ENCODE peak calls at places on chromosomes 16 and 17, in ten cellular contexts. One of them, this sample, is unnamed.

GRCh38 chr17:50972579-50972978 is 106.4 kb upstream of the TOB1 start:
- DNase-seq in aorta: no peak
- DNase-seq in breast epithelium: no peak
- DNase-seq in NCI-H774: no peak
- DNase-seq in epithelial cell of prostate: no peak
- DNase-seq in amniotic stem cell: no peak
- DNase-seq in HEK293T: no peak
- DNase-seq in stimulated activated CD4-positive, alpha-beta T cell treated with anti-CD3 and anti-CD28 coated beads, Interleukin-15, amount 100 ng/mL, for 24 hours: no peak
- DNase-seq in MV-4-11: no peak
- DNase-seq in activated T-cell treated with anti-CD3 and anti-CD28 coated beads, Interleukin-2, amount 50 U/mL, for 24 hours: no peak
- DNase-seq in this sample: no peak

GRCh38 chr17:1643999-1644492 is 1.5 kb downstream of the SCARF1 start:
- DNase-seq in aorta: no peak
- DNase-seq in breast epithelium: no peak
- DNase-seq in NCI-H774: no peak
- DNase-seq in stimulated activated CD4-positive, alpha-beta T cell treated with anti-CD3 and anti-CD28 coated beads, Interleukin-15, amount 100 ng/mL, for 24 hours: no peak
- DNase-seq in MV-4-11: no peak
- DNase-seq in amniotic stem cell: no peak
- DNase-seq in HEK293T: no peak
- DNase-seq in activated T-cell treated with anti-CD3 and anti-CD28 coated beads, Interleukin-2, amount 50 U/mL, for 24 hours: no peak
- DNase-seq in epithelial cell of prostate: no peak
- DNase-seq in this sample: no peak

GRCh38 chr17:62101519-62101918 is 36.4 kb upstream of the MED13 start:
- DNase-seq in breast epithelium: no peak
- DNase-seq in stimulated activated CD4-positive, alpha-beta T cell treated with anti-CD3 and anti-CD28 coated beads, Interleukin-15, amount 100 ng/mL, for 24 hours: no peak
- DNase-seq in amniotic stem cell: no peak
- DNase-seq in epithelial cell of prostate: no peak
- DNase-seq in HEK293T: no peak
- DNase-seq in activated T-cell treated with anti-CD3 and anti-CD28 coated beads, Interleukin-2, amount 50 U/mL, for 24 hours: no peak
- DNase-seq in NCI-H774: no peak
- DNase-seq in aorta: no peak
- DNase-seq in MV-4-11: no peak
- DNase-seq in this sample: no peak

GRCh38 chr16:50594332-50595260 is 46.4 kb downstream of the NKD1 start:
- DNase-seq in epithelial cell of prostate: no peak
- DNase-seq in NCI-H774: no peak
- DNase-seq in stimulated activated CD4-positive, alpha-beta T cell treated with anti-CD3 and anti-CD28 coated beads, Interleukin-15, amount 100 ng/mL, for 24 hours: no peak
- DNase-seq in amniotic stem cell: no peak
- DNase-seq in aorta: peak
- DNase-seq in HEK293T: no peak
- DNase-seq in activated T-cell treated with anti-CD3 and anti-CD28 coated beads, Interleukin-2, amount 50 U/mL, for 24 hours: no peak
- DNase-seq in breast epithelium: no peak
- DNase-seq in MV-4-11: no peak
- DNase-seq in this sample: no peak

GRCh38 chr17:69235338-69236058 is 6.9 kb upstream of the ABCA10 start:
- DNase-seq in MV-4-11: peak
- DNase-seq in stimulated activated CD4-positive, alpha-beta T cell treated with anti-CD3 and anti-CD28 coated beads, Interleukin-15, amount 100 ng/mL, for 24 hours: peak
- DNase-seq in NCI-H774: peak
- DNase-seq in HEK293T: peak
- DNase-seq in breast epithelium: peak
- DNase-seq in epithelial cell of prostate: peak
- DNase-seq in aorta: peak
- DNase-seq in amniotic stem cell: peak
- DNase-seq in activated T-cell treated with anti-CD3 and anti-CD28 coated beads, Interleukin-2, amount 50 U/mL, for 24 hours: peak
- DNase-seq in this sample: peak

GRCh38 chr16:72128701-72129100 is 35.1 kb downstream of the DHX38 start:
- DNase-seq in aorta: no peak
- DNase-seq in MV-4-11: no peak
- DNase-seq in amniotic stem cell: no peak
- DNase-seq in NCI-H774: no peak
- DNase-seq in activated T-cell treated with anti-CD3 and anti-CD28 coated beads, Interleukin-2, amount 50 U/mL, for 24 hours: no peak
- DNase-seq in stimulated activated CD4-positive, alpha-beta T cell treated with anti-CD3 and anti-CD28 coated beads, Interleukin-15, amount 100 ng/mL, for 24 hours: no peak
- DNase-seq in epithelial cell of prostate: no peak
- DNase-seq in breast epithelium: no peak
- DNase-seq in HEK293T: no peak
- DNase-seq in this sample: no peak

GRCh38 chr17:44859701-44860100 is 12.0 kb downstream of the HIGD1B start:
- DNase-seq in aorta: peak
- DNase-seq in HEK293T: no peak
- DNase-seq in amniotic stem cell: no peak
- DNase-seq in NCI-H774: no peak
- DNase-seq in activated T-cell treated with anti-CD3 and anti-CD28 coated beads, Interleukin-2, amount 50 U/mL, for 24 hours: no peak
- DNase-seq in breast epithelium: no peak
- DNase-seq in MV-4-11: no peak
- DNase-seq in epithelial cell of prostate: no peak
- DNase-seq in stimulated activated CD4-positive, alpha-beta T cell treated with anti-CD3 and anti-CD28 coated beads, Interleukin-15, amount 100 ng/mL, for 24 hours: no peak
- DNase-seq in this sample: no peak

GRCh38 chr17:4800462-4801185 is 1.5 kb downstream of the C17orf114 start:
- DNase-seq in stimulated activated CD4-positive, alpha-beta T cell treated with anti-CD3 and anti-CD28 coated beads, Interleukin-15, amount 100 ng/mL, for 24 hours: no peak
- DNase-seq in NCI-H774: no peak
- DNase-seq in MV-4-11: no peak
- DNase-seq in HEK293T: no peak
- DNase-seq in breast epithelium: no peak
- DNase-seq in aorta: no peak
- DNase-seq in epithelial cell of prostate: no peak
- DNase-seq in activated T-cell treated with anti-CD3 and anti-CD28 coated beads, Interleukin-2, amount 50 U/mL, for 24 hours: no peak
- DNase-seq in amniotic stem cell: no peak
- DNase-seq in this sample: no peak

GRCh38 chr17:8326591-8327583 is 12.8 kb upstream of the ODF4 start:
- DNase-seq in epithelial cell of prostate: no peak
- DNase-seq in stimulated activated CD4-positive, alpha-beta T cell treated with anti-CD3 and anti-CD28 coated beads, Interleukin-15, amount 100 ng/mL, for 24 hours: peak
- DNase-seq in breast epithelium: no peak
- DNase-seq in MV-4-11: peak
- DNase-seq in activated T-cell treated with anti-CD3 and anti-CD28 coated beads, Interleukin-2, amount 50 U/mL, for 24 hours: peak
- DNase-seq in aorta: peak
- DNase-seq in NCI-H774: no peak
- DNase-seq in amniotic stem cell: no peak
- DNase-seq in HEK293T: no peak
- DNase-seq in this sample: no peak

GRCh38 chr17:37417852-37418251 is 11.2 kb downstream of the TADA2A start:
- DNase-seq in epithelial cell of prostate: no peak
- DNase-seq in NCI-H774: no peak
- DNase-seq in breast epithelium: no peak
- DNase-seq in activated T-cell treated with anti-CD3 and anti-CD28 coated beads, Interleukin-2, amount 50 U/mL, for 24 hours: no peak
- DNase-seq in stimulated activated CD4-positive, alpha-beta T cell treated with anti-CD3 and anti-CD28 coated beads, Interleukin-15, amount 100 ng/mL, for 24 hours: no peak
- DNase-seq in amniotic stem cell: no peak
- DNase-seq in MV-4-11: no peak
- DNase-seq in HEK293T: no peak
- DNase-seq in aorta: no peak
- DNase-seq in this sample: no peak

GRCh38 chr17:46742539-46743270 is 75.8 kb downstream of the WNT3 start:
- DNase-seq in activated T-cell treated with anti-CD3 and anti-CD28 coated beads, Interleukin-2, amount 50 U/mL, for 24 hours: no peak
- DNase-seq in NCI-H774: no peak
- DNase-seq in stimulated activated CD4-positive, alpha-beta T cell treated with anti-CD3 and anti-CD28 coated beads, Interleukin-15, amount 100 ng/mL, for 24 hours: no peak
- DNase-seq in aorta: no peak
- DNase-seq in MV-4-11: peak
- DNase-seq in HEK293T: peak
- DNase-seq in epithelial cell of prostate: peak
- DNase-seq in breast epithelium: no peak
- DNase-seq in amniotic stem cell: peak
- DNase-seq in this sample: no peak

GRCh38 chr17:64635647-64636305 is 26.3 kb downstream of the SMURF2 start:
- DNase-seq in epithelial cell of prostate: no peak
- DNase-seq in HEK293T: no peak
- DNase-seq in breast epithelium: no peak
- DNase-seq in NCI-H774: no peak
- DNase-seq in aorta: no peak
- DNase-seq in stimulated activated CD4-positive, alpha-beta T cell treated with anti-CD3 and anti-CD28 coated beads, Interleukin-15, amount 100 ng/mL, for 24 hours: peak
- DNase-seq in activated T-cell treated with anti-CD3 and anti-CD28 coated beads, Interleukin-2, amount 50 U/mL, for 24 hours: no peak
- DNase-seq in MV-4-11: peak
- DNase-seq in amniotic stem cell: peak
- DNase-seq in this sample: no peak

GRCh38 chr17:27473748-27474609 is 17.7 kb downstream of the KSR1 start:
- DNase-seq in amniotic stem cell: no peak
- DNase-seq in activated T-cell treated with anti-CD3 and anti-CD28 coated beads, Interleukin-2, amount 50 U/mL, for 24 hours: peak
- DNase-seq in aorta: no peak
- DNase-seq in MV-4-11: peak
- DNase-seq in stimulated activated CD4-positive, alpha-beta T cell treated with anti-CD3 and anti-CD28 coated beads, Interleukin-15, amount 100 ng/mL, for 24 hours: peak
- DNase-seq in HEK293T: no peak
- DNase-seq in breast epithelium: no peak
- DNase-seq in NCI-H774: no peak
- DNase-seq in epithelial cell of prostate: no peak
- DNase-seq in this sample: no peak

GRCh38 chr17:55264273-55264639 is 504 bp upstream of the HLF start:
- DNase-seq in activated T-cell treated with anti-CD3 and anti-CD28 coated beads, Interleukin-2, amount 50 U/mL, for 24 hours: peak
- DNase-seq in amniotic stem cell: no peak
- DNase-seq in aorta: no peak
- DNase-seq in stimulated activated CD4-positive, alpha-beta T cell treated with anti-CD3 and anti-CD28 coated beads, Interleukin-15, amount 100 ng/mL, for 24 hours: no peak
- DNase-seq in breast epithelium: no peak
- DNase-seq in MV-4-11: no peak
- DNase-seq in NCI-H774: no peak
- DNase-seq in HEK293T: no peak
- DNase-seq in epithelial cell of prostate: no peak
- DNase-seq in this sample: no peak

GRCh38 chr17:41521574-41522261 is 3.0 kb upstream of the KRT15 start:
- DNase-seq in breast epithelium: peak
- DNase-seq in stimulated activated CD4-positive, alpha-beta T cell treated with anti-CD3 and anti-CD28 coated beads, Interleukin-15, amount 100 ng/mL, for 24 hours: no peak
- DNase-seq in MV-4-11: peak
- DNase-seq in epithelial cell of prostate: peak
- DNase-seq in aorta: no peak
- DNase-seq in NCI-H774: no peak
- DNase-seq in amniotic stem cell: peak
- DNase-seq in activated T-cell treated with anti-CD3 and anti-CD28 coated beads, Interleukin-2, amount 50 U/mL, for 24 hours: no peak
- DNase-seq in HEK293T: no peak
- DNase-seq in this sample: peak

GRCh38 chr17:28684963-28685362 is 23.0 kb downstream of the SUPT6H start:
- DNase-seq in MV-4-11: no peak
- DNase-seq in HEK293T: no peak
- DNase-seq in NCI-H774: no peak
- DNase-seq in stimulated activated CD4-positive, alpha-beta T cell treated with anti-CD3 and anti-CD28 coated beads, Interleukin-15, amount 100 ng/mL, for 24 hours: no peak
- DNase-seq in breast epithelium: no peak
- DNase-seq in aorta: no peak
- DNase-seq in epithelial cell of prostate: no peak
- DNase-seq in activated T-cell treated with anti-CD3 and anti-CD28 coated beads, Interleukin-2, amount 50 U/mL, for 24 hours: no peak
- DNase-seq in amniotic stem cell: no peak
- DNase-seq in this sample: no peak

GRCh38 chr16:9739301-9739700 is 442.9 kb downstream of the GRIN2A start:
- DNase-seq in HEK293T: no peak
- DNase-seq in stimulated activated CD4-positive, alpha-beta T cell treated with anti-CD3 and anti-CD28 coated beads, Interleukin-15, amount 100 ng/mL, for 24 hours: no peak
- DNase-seq in NCI-H774: no peak
- DNase-seq in amniotic stem cell: no peak
- DNase-seq in MV-4-11: no peak
- DNase-seq in epithelial cell of prostate: no peak
- DNase-seq in activated T-cell treated with anti-CD3 and anti-CD28 coated beads, Interleukin-2, amount 50 U/mL, for 24 hours: no peak
- DNase-seq in breast epithelium: no peak
- DNase-seq in aorta: no peak
- DNase-seq in this sample: no peak

GRCh38 chr16:83810906-83811305 is 3.1 kb downstream of the HSBP1 start:
- DNase-seq in aorta: no peak
- DNase-seq in epithelial cell of prostate: no peak
- DNase-seq in breast epithelium: no peak
- DNase-seq in amniotic stem cell: no peak
- DNase-seq in HEK293T: no peak
- DNase-seq in stimulated activated CD4-positive, alpha-beta T cell treated with anti-CD3 and anti-CD28 coated beads, Interleukin-15, amount 100 ng/mL, for 24 hours: no peak
- DNase-seq in activated T-cell treated with anti-CD3 and anti-CD28 coated beads, Interleukin-2, amount 50 U/mL, for 24 hours: no peak
- DNase-seq in NCI-H774: no peak
- DNase-seq in MV-4-11: no peak
- DNase-seq in this sample: no peak

This sample was measured in keratinocyte.